ENCODE peak calls at places on chromosomes 3 and 15, in six cellular contexts. One of them, this sample, is unnamed.

GRCh38 chr3:41346698-41347097 is 147.4 kb downstream of the CTNNB1 start:
- DNase-seq in NCI-H82: no peak
- DNase-seq in uterus: no peak
- DNase-seq in left ventricle myocardium inferior: no peak
- DNase-seq in neuronal stem cell: no peak
- DNase-seq in stromal cell of bone marrow: no peak
- DNase-seq in this sample: no peak

GRCh38 chr3:72818092-72818721 is 30.0 kb downstream of the SHQ1 start:
- DNase-seq in NCI-H82: peak
- DNase-seq in uterus: no peak
- DNase-seq in left ventricle myocardium inferior: no peak
- DNase-seq in neuronal stem cell: no peak
- DNase-seq in stromal cell of bone marrow: no peak
- DNase-seq in this sample: peak

GRCh38 chr3:70471464-70472342 is 159.3 kb upstream of the MDFIC2 start:
- DNase-seq in NCI-H82: no peak
- DNase-seq in uterus: no peak
- DNase-seq in left ventricle myocardium inferior: no peak
- DNase-seq in neuronal stem cell: no peak
- DNase-seq in stromal cell of bone marrow: no peak
- DNase-seq in this sample: no peak

GRCh38 chr15:82903511-82903910 is 49.0 kb downstream of the HOMER2 start:
- DNase-seq in NCI-H82: no peak
- DNase-seq in uterus: no peak
- DNase-seq in left ventricle myocardium inferior: no peak
- DNase-seq in neuronal stem cell: no peak
- DNase-seq in stromal cell of bone marrow: no peak
- DNase-seq in this sample: no peak

GRCh38 chr15:74392902-74393301 is 25.5 kb upstream of the CYP11A1 start:
- DNase-seq in NCI-H82: no peak
- DNase-seq in uterus: no peak
- DNase-seq in left ventricle myocardium inferior: no peak
- DNase-seq in neuronal stem cell: no peak
- DNase-seq in stromal cell of bone marrow: no peak
- DNase-seq in this sample: no peak

GRCh38 chr15:75761446-75762356 is 49.1 kb upstream of the CSPG4 start:
- DNase-seq in NCI-H82: no peak
- DNase-seq in uterus: no peak
- DNase-seq in left ventricle myocardium inferior: no peak
- DNase-seq in neuronal stem cell: no peak
- DNase-seq in stromal cell of bone marrow: no peak
- DNase-seq in this sample: no peak

GRCh38 chr15:77034620-77035467 is 36.1 kb downstream of the TSPAN3 start:
- DNase-seq in NCI-H82: peak
- DNase-seq in uterus: no peak
- DNase-seq in left ventricle myocardium inferior: no peak
- DNase-seq in neuronal stem cell: no peak
- DNase-seq in stromal cell of bone marrow: no peak
- DNase-seq in this sample: no peak

GRCh38 chr3:72993391-72993790 is 3.2 kb upstream of the PPP4R2 start:
- DNase-seq in NCI-H82: no peak
- DNase-seq in uterus: no peak
- DNase-seq in left ventricle myocardium inferior: no peak
- DNase-seq in neuronal stem cell: no peak
- DNase-seq in stromal cell of bone marrow: no peak
- DNase-seq in this sample: no peak

GRCh38 chr3:4139462-4140140 is 163.6 kb upstream of the SETMAR start:
- DNase-seq in NCI-H82: no peak
- DNase-seq in uterus: no peak
- DNase-seq in left ventricle myocardium inferior: no peak
- DNase-seq in neuronal stem cell: no peak
- DNase-seq in stromal cell of bone marrow: no peak
- DNase-seq in this sample: no peak

GRCh38 chr3:82353281-82354171 is 592.1 kb upstream of the GBE1 start:
- DNase-seq in NCI-H82: no peak
- DNase-seq in uterus: no peak
- DNase-seq in left ventricle myocardium inferior: no peak
- DNase-seq in neuronal stem cell: no peak
- DNase-seq in stromal cell of bone marrow: no peak
- DNase-seq in this sample: no peak

GRCh38 chr3:38722760-38723568 is 73.5 kb upstream of the SCN5A start:
- DNase-seq in NCI-H82: no peak
- DNase-seq in uterus: no peak
- DNase-seq in left ventricle myocardium inferior: no peak
- DNase-seq in neuronal stem cell: no peak
- DNase-seq in stromal cell of bone marrow: no peak
- DNase-seq in this sample: no peak

GRCh38 chr3:111715911-111716523 is 120.9 kb upstream of the ZBED2 start:
- DNase-seq in NCI-H82: peak
- DNase-seq in uterus: peak
- DNase-seq in left ventricle myocardium inferior: peak
- DNase-seq in neuronal stem cell: no peak
- DNase-seq in stromal cell of bone marrow: no peak
- DNase-seq in this sample: peak

GRCh38 chr3:138781012-138781470 is 53.7 kb downstream of the PIK3CB start:
- DNase-seq in NCI-H82: no peak
- DNase-seq in uterus: no peak
- DNase-seq in left ventricle myocardium inferior: no peak
- DNase-seq in neuronal stem cell: no peak
- DNase-seq in stromal cell of bone marrow: no peak
- DNase-seq in this sample: no peak

GRCh38 chr3:50382271-50382670 is 22.9 kb upstream of the TMEM115 start:
- DNase-seq in NCI-H82: no peak
- DNase-seq in uterus: no peak
- DNase-seq in left ventricle myocardium inferior: no peak
- DNase-seq in neuronal stem cell: no peak
- DNase-seq in stromal cell of bone marrow: no peak
- DNase-seq in this sample: no peak

GRCh38 chr3:98793971-98794370 is 30.8 kb downstream of the ST3GAL6 start:
- DNase-seq in NCI-H82: no peak
- DNase-seq in uterus: no peak
- DNase-seq in left ventricle myocardium inferior: no peak
- DNase-seq in neuronal stem cell: no peak
- DNase-seq in stromal cell of bone marrow: no peak
- DNase-seq in this sample: no peak

GRCh38 chr3:157611176-157611575 is 108.0 kb upstream of the VEPH1 start:
- DNase-seq in NCI-H82: no peak
- DNase-seq in uterus: no peak
- DNase-seq in left ventricle myocardium inferior: no peak
- DNase-seq in neuronal stem cell: no peak
- DNase-seq in stromal cell of bone marrow: no peak
- DNase-seq in this sample: no peak

GRCh38 chr15:92634641-92635272 is 20.8 kb downstream of the FAM174B start:
- DNase-seq in NCI-H82: peak
- DNase-seq in uterus: no peak
- DNase-seq in left ventricle myocardium inferior: no peak
- DNase-seq in neuronal stem cell: no peak
- DNase-seq in stromal cell of bone marrow: no peak
- DNase-seq in this sample: peak

GRCh38 chr15:60592386-60593339 is 113.7 kb upstream of the ICE2 start:
- DNase-seq in NCI-H82: peak
- DNase-seq in uterus: peak
- DNase-seq in left ventricle myocardium inferior: peak
- DNase-seq in neuronal stem cell: peak
- DNase-seq in stromal cell of bone marrow: peak
- DNase-seq in this sample: peak

GRCh38 chr15:74136584-74137543 is 6.5 kb downstream of the ISLR2 start:
- DNase-seq in NCI-H82: peak
- DNase-seq in uterus: no peak
- DNase-seq in left ventricle myocardium inferior: no peak
- DNase-seq in neuronal stem cell: no peak
- DNase-seq in stromal cell of bone marrow: no peak
- DNase-seq in this sample: no peak

GRCh38 chr3:23819599-23820360 is 14.0 kb downstream of the UBE2E1 start:
- DNase-seq in NCI-H82: no peak
- DNase-seq in uterus: no peak
- DNase-seq in left ventricle myocardium inferior: no peak
- DNase-seq in neuronal stem cell: no peak
- DNase-seq in stromal cell of bone marrow: no peak
- DNase-seq in this sample: no peak

GRCh38 chr15:84975871-84976351 is 5.7 kb upstream of the PDE8A start:
- DNase-seq in NCI-H82: no peak
- DNase-seq in uterus: no peak
- DNase-seq in left ventricle myocardium inferior: no peak
- DNase-seq in neuronal stem cell: no peak
- DNase-seq in stromal cell of bone marrow: no peak
- DNase-seq in this sample: no peak

GRCh38 chr15:66646308-66646707 is 55.7 kb upstream of the SMAD6 start:
- DNase-seq in NCI-H82: no peak
- DNase-seq in uterus: no peak
- DNase-seq in left ventricle myocardium inferior: no peak
- DNase-seq in neuronal stem cell: no peak
- DNase-seq in stromal cell of bone marrow: peak
- DNase-seq in this sample: no peak

GRCh38 chr3:14451844-14452533 is 49.6 kb downstream of the SLC6A6 start:
- DNase-seq in NCI-H82: no peak
- DNase-seq in uterus: peak
- DNase-seq in left ventricle myocardium inferior: peak
- DNase-seq in neuronal stem cell: no peak
- DNase-seq in stromal cell of bone marrow: peak
- DNase-seq in this sample: no peak

GRCh38 chr15:29151111-29151857 is 118.3 kb downstream of the NSMCE3 start:
- DNase-seq in NCI-H82: no peak
- DNase-seq in uterus: no peak
- DNase-seq in left ventricle myocardium inferior: no peak
- DNase-seq in neuronal stem cell: no peak
- DNase-seq in stromal cell of bone marrow: no peak
- DNase-seq in this sample: no peak

GRCh38 chr3:55370272-55370671 is 116.8 kb downstream of the WNT5A start:
- DNase-seq in NCI-H82: no peak
- DNase-seq in uterus: peak
- DNase-seq in left ventricle myocardium inferior: no peak
- DNase-seq in neuronal stem cell: no peak
- DNase-seq in stromal cell of bone marrow: no peak
- DNase-seq in this sample: no peak

GRCh38 chr3:145628211-145628610 is 532.8 kb downstream of the PLOD2 start:
- DNase-seq in NCI-H82: no peak
- DNase-seq in uterus: no peak
- DNase-seq in left ventricle myocardium inferior: no peak
- DNase-seq in neuronal stem cell: no peak
- DNase-seq in stromal cell of bone marrow: no peak
- DNase-seq in this sample: no peak